ENCODE peak calls at places on chromosomes 11 and 22, in five cellular contexts. V, Z, T, O and S are unnamed samples.

GRCh38 chr11:112961751-112962747 is 829 bp downstream of the NCAM1 start:
- DNase-seq in O (no peak), Z (no peak), V (no peak), T (no peak), S (no peak)

GRCh38 chr22:19892249-19892879 is 37.7 kb upstream of the GNB1L start:
- DNase-seq in Z (peak), V (no peak), O (peak), T (no peak), S (no peak)

GRCh38 chr11:78212586-78213371 is 24.1 kb downstream of the USP35 start:
- DNase-seq in T (no peak), Z (peak), O (no peak), V (peak), S (no peak)

GRCh38 chr11:69297926-69298777 is 4.2 kb downstream of the MYEOV start:
- DNase-seq in V (peak), O (peak), T (peak), Z (peak), S (no peak)

GRCh38 chr11:120662071-120662611 is 150.6 kb downstream of the GRIK4 start:
- DNase-seq in O (no peak), V (no peak), T (no peak), Z (no peak), S (no peak)

GRCh38 chr11:27658535-27659236 is 41.6 kb downstream of the BDNF start:
- DNase-seq in O (no peak), T (no peak), V (no peak), Z (no peak), S (no peak)

GRCh38 chr22:48495751-48496080 is 1332.0 kb downstream of the BRD1 start:
- DNase-seq in T (no peak), O (no peak), Z (no peak), V (no peak), S (no peak)

GRCh38 chr11:1870721-1871466 is 18.0 kb downstream of the LSP1 start:
- DNase-seq in O (no peak), V (no peak), Z (no peak), T (no peak), S (no peak)

GRCh38 chr11:67486481-67487195 is 3.8 kb downstream of the AIP start:
- DNase-seq in T (no peak), V (no peak), Z (no peak), O (peak), S (no peak)

GRCh38 chr11:128342511-128343133 is 244.7 kb downstream of the ETS1 start:
- DNase-seq in V (no peak), T (no peak), Z (peak), O (peak), S (peak)

GRCh38 chr11:95092549-95093324 is 3.1 kb downstream of the ENDOD1 start:
- DNase-seq in Z (peak), T (peak), V (no peak), O (no peak), S (peak)

GRCh38 chr11:79439893-79440450 is 858 bp downstream of the TENM4 start:
- DNase-seq in O (no peak), V (no peak), Z (no peak), T (no peak), S (no peak)

GRCh38 chr11:114678125-114679036 is at the start of gene NXPE2:
- DNase-seq in O (no peak), T (no peak), Z (peak), V (no peak), S (peak)

GRCh38 chr22:49325531-49326395 is 501.9 kb downstream of the BRD1 start:
- DNase-seq in Z (no peak), O (no peak), V (no peak), T (no peak), S (no peak)

GRCh38 chr22:28977050-28977449 is 84.6 kb downstream of the C22orf31 start:
- DNase-seq in T (no peak), O (no peak), V (no peak), Z (no peak), S (no peak)

GRCh38 chr11:61587951-61588695 is 7.2 kb upstream of the SYT7 start:
- DNase-seq in O (peak), V (no peak), T (peak), Z (no peak), S (no peak)

GRCh38 chr11:131042041-131042390 is 125.7 kb upstream of the SNX19 start:
- DNase-seq in Z (no peak), V (no peak), O (no peak), T (no peak), S (no peak)

GRCh38 chr11:126127898-126128297 is 65.2 kb upstream of the CDON start:
- DNase-seq in V (no peak), O (no peak), Z (no peak), T (no peak), S (no peak)